ENCODE peak calls at places on chromosomes 12 and 14, in four cellular contexts. X, Q, T and B are unnamed samples.

GRCh38 chr12:109358154-109358869 is 10.6 kb downstream of the MYO1H start:
- DNase-seq in X (no peak), Q (no peak), T (peak), B (no peak)

GRCh38 chr12:29741342-29742241 is 42.1 kb downstream of the TMTC1 start:
- DNase-seq in X (no peak), Q (no peak), T (no peak), B (no peak)

GRCh38 chr14:90839024-90839888 is 23.0 kb upstream of the TTC7B start:
- DNase-seq in X (no peak), Q (no peak), T (no peak), B (no peak)

GRCh38 chr12:8087666-8088065 is 5.6 kb downstream of the NECAP1 start:
- DNase-seq in X (no peak), Q (no peak), T (no peak), B (no peak)

GRCh38 chr14:55116246-55117030 is 12.6 kb upstream of the LGALS3 start:
- DNase-seq in X (peak), Q (no peak), T (no peak), B (no peak)

GRCh38 chr12:57813111-57813970 is 5.2 kb downstream of the AVIL start:
- DNase-seq in X (no peak), Q (no peak), T (no peak), B (no peak)

GRCh38 chr12:124610021-124610606 is 42.7 kb upstream of the NCOR2 start:
- DNase-seq in X (no peak), Q (no peak), T (no peak), B (no peak)

GRCh38 chr12:42679402-42679801 is 89.9 kb upstream of the PRICKLE1 start:
- DNase-seq in X (no peak), Q (no peak), T (no peak), B (no peak)

GRCh38 chr12:84348582-84348981 is 564.0 kb downstream of the SLC6A15 start:
- DNase-seq in X (no peak), Q (no peak), T (no peak), B (no peak)

GRCh38 chr14:34227834-34228662 is 234.0 kb downstream of the SPTSSA start:
- DNase-seq in X (peak), Q (peak), T (no peak), B (peak)

GRCh38 chr14:45258073-45258472 is 5.1 kb upstream of the MIS18BP1 start:
- DNase-seq in X (no peak), Q (no peak), T (no peak), B (no peak)

DNA sequence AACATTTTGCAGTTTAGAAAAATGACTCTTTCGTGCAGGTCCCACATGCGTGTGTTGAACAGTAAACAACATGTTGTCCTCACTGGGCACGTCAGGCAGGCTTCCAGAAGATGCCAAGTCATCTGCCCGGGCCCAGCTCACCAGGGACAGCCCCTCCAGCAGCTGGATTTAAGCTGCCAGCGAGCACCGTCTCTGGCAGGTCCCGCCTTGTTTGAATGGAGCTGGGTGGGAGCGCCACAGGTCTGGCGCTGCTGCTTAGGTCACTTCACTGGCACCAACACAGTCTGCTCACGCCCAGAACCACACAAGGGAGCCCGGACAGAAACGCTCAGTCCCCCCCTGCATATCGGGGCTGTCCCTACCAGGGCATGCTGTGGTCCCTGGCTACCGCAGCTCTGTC is 33.1 kb upstream of the MMP17 start:
- DNase-seq in X (no peak), Q (no peak), T (no peak), B (no peak)
- TF ChIP-seq ATF2 in X (no peak), Q (no peak), T (no peak), B (no peak)

GRCh38 chr14:69693823-69694729 is 72.9 kb upstream of the SRSF5 start:
- DNase-seq in X (peak), Q (peak), T (no peak), B (no peak)
- TF ChIP-seq ETV6 in X (no peak), Q (no peak), T (no peak), B (no peak)

GRCh38 chr14:100486025-100486828 is 101.0 kb downstream of the BEGAIN start:
- DNase-seq in X (peak), Q (peak), T (peak), B (peak)

GRCh38 chr14:100490252-100490651 is 97.0 kb downstream of the BEGAIN start:
- DNase-seq in X (no peak), Q (no peak), T (no peak), B (no peak)

GRCh38 chr14:100484531-100485267 is 102.5 kb downstream of the BEGAIN start:
- DNase-seq in X (no peak), Q (no peak), T (no peak), B (no peak)

GRCh38 chr14:100487304-100487703 is 99.9 kb downstream of the BEGAIN start:
- DNase-seq in X (no peak), Q (no peak), T (no peak), B (no peak)

DNA sequence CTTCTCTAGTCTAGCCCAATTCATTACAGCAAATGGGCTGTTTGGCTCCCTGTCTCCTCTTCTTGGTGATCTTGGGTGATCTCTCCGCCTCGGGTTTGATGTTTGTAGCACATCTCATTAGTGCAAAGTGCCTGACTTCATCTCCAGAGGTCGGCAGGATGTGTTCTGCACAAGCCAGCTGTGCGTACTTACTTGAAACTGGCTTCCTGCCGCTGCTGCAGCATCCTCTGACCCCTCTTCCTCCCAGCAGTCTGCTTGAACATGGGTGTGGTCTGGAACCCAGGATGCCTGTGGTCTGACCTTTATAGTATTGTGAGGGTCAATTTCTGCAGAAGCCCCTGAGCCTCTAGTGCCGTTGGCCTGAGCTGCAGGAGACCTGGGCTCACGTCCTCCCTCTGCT is 99.2 kb downstream of the BEGAIN start:
- DNase-seq in X (no peak), Q (no peak), T (no peak), B (no peak)
- TF ChIP-seq ATF2 in X (no peak), Q (no peak), T (no peak), B (no peak)

GRCh38 chr12:2553388-2554126 is 241.2 kb upstream of the FKBP4 start:
- DNase-seq in X (no peak), Q (no peak), T (no peak), B (no peak)

GRCh38 chr12:2551514-2551913 is 243.3 kb upstream of the FKBP4 start:
- DNase-seq in X (no peak), Q (no peak), T (no peak), B (no peak)

GRCh38 chr12:2557589-2557988 is 237.2 kb upstream of the FKBP4 start:
- DNase-seq in X (no peak), Q (no peak), T (no peak), B (no peak)

GRCh38 chr12:2552000-2552399 is 242.8 kb upstream of the FKBP4 start:
- DNase-seq in X (no peak), Q (no peak), T (no peak), B (no peak)

GRCh38 chr12:2555487-2556082 is 239.2 kb upstream of the FKBP4 start:
- DNase-seq in X (no peak), Q (no peak), T (no peak), B (no peak)
- TF ChIP-seq ETV6 in X (no peak), Q (no peak), T (no peak), B (no peak)

DNA sequence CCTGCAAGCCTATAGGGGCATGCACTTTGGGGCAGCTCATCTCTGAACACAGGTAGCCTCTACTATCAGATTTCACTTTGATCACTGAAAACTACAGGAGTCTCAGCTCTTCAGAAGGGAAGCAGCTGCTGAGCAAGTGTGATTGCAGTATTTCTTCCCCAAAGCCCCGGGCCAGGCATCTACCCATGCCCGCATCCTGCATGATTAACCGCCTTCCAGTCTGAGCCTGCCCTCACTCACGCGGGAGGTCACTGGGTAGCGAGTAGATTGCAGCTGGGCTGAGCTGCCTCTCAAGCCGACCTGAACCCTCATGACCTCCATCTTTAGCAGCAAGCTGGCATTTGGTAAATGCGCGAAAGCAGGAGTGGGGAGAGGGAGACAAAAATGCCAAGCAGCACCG is 334.7 kb downstream of the DPF3 start:
- DNase-seq in X (no peak), Q (no peak), T (no peak), B (no peak)
- TF ChIP-seq ATF2 in X (no peak), Q (no peak), T (no peak), B (no peak)

GRCh38 chr12:82554529-82554928 is 132.2 kb upstream of the TMTC2 start:
- DNase-seq in X (no peak), Q (no peak), T (peak), B (no peak)

DNA sequence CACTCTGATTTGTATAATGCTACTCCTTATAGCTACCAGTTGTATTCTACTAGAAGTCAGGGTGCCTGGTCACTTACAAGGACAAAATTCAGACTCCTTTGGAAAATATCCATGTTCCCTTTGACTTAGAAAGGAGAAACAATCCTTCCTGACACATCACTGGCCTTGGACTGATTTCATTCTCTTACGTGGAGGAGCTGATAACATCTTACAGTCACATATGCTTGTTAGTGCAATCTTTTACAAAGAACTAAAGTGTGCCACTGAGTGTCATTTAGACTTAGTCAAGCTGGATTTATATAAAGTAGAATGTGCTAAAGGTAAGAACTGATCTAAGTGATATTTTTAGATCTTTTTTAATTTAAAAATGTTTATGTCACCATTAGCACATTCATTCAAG is 131.0 kb upstream of the TMTC2 start:
- DNase-seq in X (no peak), Q (no peak), T (no peak), B (no peak)
- TF ChIP-seq ETV6 in X (no peak), Q (no peak), T (no peak), B (no peak)

DNA sequence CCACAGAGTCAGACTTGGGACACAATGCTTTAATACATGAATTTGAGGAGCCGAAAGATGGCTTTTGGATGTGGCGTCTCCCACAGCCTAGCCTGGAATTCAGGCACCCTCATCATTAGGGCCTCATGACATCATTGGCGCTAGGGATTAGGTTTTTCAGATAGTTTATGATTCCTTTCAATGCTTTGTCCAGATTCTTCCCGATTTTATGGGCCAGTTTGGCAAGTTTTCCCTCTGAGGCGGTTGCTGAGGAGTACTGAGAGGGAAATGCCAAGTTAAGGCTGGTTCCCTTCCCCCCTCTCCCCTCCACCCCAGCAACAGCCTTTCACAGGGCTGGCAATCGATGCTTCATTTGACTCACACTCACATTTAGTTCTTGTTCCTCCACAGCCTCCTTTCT is 19.7 kb upstream of the PPP1R1A start:
- DNase-seq in X (no peak), Q (no peak), T (no peak), B (no peak)
- TF ChIP-seq ATF2 in X (no peak), Q (no peak), T (no peak), B (no peak)

DNA sequence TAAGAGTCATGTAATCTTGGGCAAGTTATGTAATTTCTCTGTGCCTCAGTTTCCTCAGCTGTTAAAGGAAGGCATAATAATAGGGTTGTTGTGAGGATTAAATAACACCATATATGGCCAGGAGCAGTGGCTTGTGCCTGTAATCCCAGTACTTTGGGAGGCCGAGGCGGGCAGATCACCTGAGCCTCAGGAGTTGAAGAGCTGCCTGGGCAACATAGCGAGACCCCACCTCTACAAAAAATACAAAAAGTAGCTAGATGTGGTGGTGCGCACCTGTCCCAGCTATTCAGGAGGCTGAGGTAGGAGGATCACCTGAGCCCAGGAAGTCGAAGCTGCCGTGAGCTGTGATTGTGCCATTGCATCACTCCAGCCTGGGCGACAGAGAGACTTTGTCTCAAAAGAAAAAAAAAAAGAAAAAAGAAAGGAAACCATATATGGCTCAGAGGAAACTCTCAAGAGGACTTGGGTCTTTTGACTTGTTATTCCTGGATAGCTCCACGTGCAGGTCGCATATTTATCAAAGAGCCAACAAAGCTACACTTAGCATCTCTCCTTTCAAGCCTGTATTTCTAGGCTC is 6.9 kb downstream of the GPRC5A start:
- DNase-seq in X (no peak), Q (no peak), T (no peak), B (no peak)
- TF ChIP-seq ETV6 in X (no peak), Q (no peak), T (no peak), B (no peak)

DNA sequence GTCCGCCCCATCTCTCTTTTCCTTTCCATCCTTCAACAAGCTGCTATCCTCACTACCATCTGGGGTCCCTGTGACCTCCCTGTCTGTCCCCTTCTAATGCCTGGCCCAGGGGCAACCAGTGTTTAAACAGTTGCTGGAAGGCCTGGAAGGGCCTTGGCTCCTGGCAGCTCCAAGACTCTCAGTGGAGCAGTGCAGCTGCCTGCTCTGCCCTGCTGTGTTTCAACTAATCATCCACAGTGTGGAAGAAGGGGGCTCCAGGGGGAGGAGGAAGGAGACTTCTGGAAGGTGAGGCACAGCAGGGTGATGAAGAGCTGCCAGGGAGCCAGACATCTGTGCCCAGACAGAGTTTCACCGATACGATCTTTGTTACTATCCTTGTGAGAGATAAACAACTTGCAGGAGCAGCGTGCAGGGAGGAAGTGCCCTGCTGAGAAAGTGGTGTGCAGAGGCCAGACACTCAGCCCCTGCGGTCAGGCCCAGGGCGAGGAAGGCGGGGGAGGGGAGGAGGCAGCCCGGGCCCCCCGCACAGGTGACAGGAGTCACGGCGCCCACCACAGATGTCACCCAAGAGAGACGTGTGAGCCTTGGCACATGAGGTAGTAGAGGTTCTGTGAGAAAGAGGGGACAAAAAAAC is 1061.8 kb downstream of the BCL11B start:
- DNase-seq in X (no peak), Q (no peak), T (no peak), B (no peak)
- TF ChIP-seq ATF2 in X (no peak), Q (no peak), T (no peak), B (no peak)